ENCODE peak calls at places on chromosomes 13 and 19, in five cellular contexts. R is activated B cell treated with CpG ODN at 0.5 μM for 24 hours, N is osteocyte, T is RPMI7951, E is T-helper 17 cell. I is an unnamed sample.

GRCh38 chr13:110283661-110284516 is 23.1 kb downstream of the COL4A1 start:
- DNase-seq in T (peak; percentile 56), N (peak; percentile 79), R (no peak), E (no peak), I (no peak)

GRCh38 chr19:15062036-15062435 is 12.8 kb downstream of the CASP14 start:
- DNase-seq in E (no peak), N (no peak), T (peak; percentile 34), R (no peak), I (no peak)

GRCh38 chr19:16193466-16193865 is 4.2 kb upstream of the AP1M1 start:
- DNase-seq in T (no peak), E (no peak), N (no peak), R (no peak), I (no peak)

GRCh38 chr13:94201022-94201421 is 278.5 kb downstream of the DCT start:
- DNase-seq in E (no peak), R (no peak), N (no peak), T (no peak), I (no peak)

GRCh38 chr19:30679286-30679685 is 307.1 kb downstream of the ZNF536 start:
- DNase-seq in E (no peak), T (no peak), R (no peak), N (no peak), I (no peak)

GRCh38 chr19:13859361-13859880 is 17.5 kb upstream of the NANOS3 start:
- DNase-seq in T (no peak), E (no peak), R (no peak), N (no peak), I (no peak)

GRCh38 chr19:13923194-13923987 is 14.8 kb downstream of the PODNL1 start:
- DNase-seq in N (no peak), R (no peak), E (no peak), T (no peak), I (no peak)

GRCh38 chr19:39411832-39412099 is 703 bp upstream of the PLEKHG2 start:
- DNase-seq in N (peak; percentile 95), E (peak; percentile 83), T (peak; percentile 89), R (peak; percentile 76), I (no peak)

GRCh38 chr13:43273362-43273761 is 250.0 kb downstream of the DNAJC15 start:
- DNase-seq in R (no peak), T (peak; percentile 75), E (no peak), N (no peak), I (no peak)

GRCh38 chr19:14149509-14149994 is 13.2 kb upstream of the ASF1B start:
- DNase-seq in R (peak; percentile 23), N (no peak), E (peak; percentile 38), T (no peak), I (no peak)

GRCh38 chr19:6233051-6233826 is 46.5 kb downstream of the MLLT1 start:
- DNase-seq in T (no peak), R (no peak), E (no peak), N (no peak), I (no peak)

GRCh38 chr13:22866221-22866620 is 314.6 kb upstream of the SGCG start:
- DNase-seq in E (no peak), N (no peak), R (no peak), T (no peak), I (no peak)

GRCh38 chr13:20623000-20623399 is 56.0 kb downstream of the IFT88 start:
- DNase-seq in R (no peak), T (no peak), E (no peak), N (no peak), I (no peak)

GRCh38 chr19:1189419-1189818 is 15.4 kb upstream of the SBNO2 start:
- DNase-seq in N (no peak), R (no peak), E (no peak), T (no peak), I (no peak)

GRCh38 chr19:54115071-54116063 is at the start of the genes PRPF31 and TFPT:
- DNase-seq in R (peak; percentile 90), T (peak; percentile 99), E (peak; percentile 83), N (peak; percentile 97), I (peak; percentile 96)

GRCh38 chr13:30824651-30825050 is 81.4 kb upstream of the MEDAG start:
- DNase-seq in E (no peak), N (no peak), T (no peak), R (no peak), I (no peak)

GRCh38 chr13:94073006-94073744 is 406.3 kb downstream of the DCT start:
- DNase-seq in T (peak; percentile 50), E (no peak), N (no peak), R (no peak), I (no peak)

GRCh38 chr13:99969934-99970760 is 1.4 kb downstream of the ZIC5 start:
- DNase-seq in N (peak; percentile 88), E (no peak), R (no peak), T (no peak), I (no peak)

GRCh38 chr13:108827637-108828036 is 198.2 kb downstream of the MYO16 start:
- DNase-seq in R (no peak), T (no peak), E (no peak), N (no peak), I (no peak)

GRCh38 chr19:33400856-33401682 is 27.6 kb downstream of the CEBPG start:
- DNase-seq in R (no peak), T (no peak), N (no peak), E (no peak), I (no peak)

GRCh38 chr13:97307882-97308624 is 85.9 kb downstream of the MBNL2 start:
- DNase-seq in E (no peak), T (peak; percentile 85), R (no peak), N (no peak), I (no peak)

GRCh38 chr19:3821156-3821555 is 35.0 kb upstream of the MATK start:
- DNase-seq in N (no peak), E (no peak), R (no peak), T (no peak), I (no peak)

GRCh38 chr13:33383724-33384577 is 98.4 kb upstream of the STARD13 start:
- DNase-seq in E (no peak), R (no peak), T (no peak), N (no peak), I (no peak)

GRCh38 chr19:56765107-56765506 is 75.4 kb downstream of the PEG3 start:
- DNase-seq in E (no peak), R (peak; percentile 23), T (peak; percentile 61), N (no peak), I (no peak)

GRCh38 chr19:8512115-8512967 is 1.6 kb downstream of the ZNF414 start:
- DNase-seq in R (no peak), T (no peak), E (no peak), N (no peak), I (no peak)

GRCh38 chr19:2627319-2627829 is 75.1 kb downstream of the GNG7 start:
- DNase-seq in R (peak; percentile 68), E (no peak), T (peak; percentile 97), N (peak; percentile 89), I (peak; percentile 72)

GRCh38 chr13:72201726-72202125 is 334.7 kb upstream of the DACH1 start:
- DNase-seq in T (no peak), E (no peak), N (no peak), R (no peak), I (no peak)

GRCh38 chr19:52691215-52691610 is 43.6 kb downstream of the ZNF611 start:
- DNase-seq in T (no peak), N (no peak), E (no peak), R (no peak), I (no peak)

GRCh38 chr19:1149259-1150045 is 24.6 kb downstream of the SBNO2 start:
- DNase-seq in R (no peak), N (no peak), T (no peak), E (no peak), I (no peak)

GRCh38 chr19:18401580-18402112 is 4.2 kb upstream of the LRRC25 start:
- DNase-seq in R (peak; percentile 50), E (no peak), T (peak; percentile 50), N (no peak), I (peak; percentile 66)

GRCh38 chr19:37519890-37520289 is 13.2 kb downstream of the ZNF793 start:
- DNase-seq in R (no peak), N (peak; percentile 54), E (no peak), T (peak; percentile 78), I (no peak)

GRCh38 chr13:100394005-100394695 is 194.4 kb downstream of the GGACT start:
- DNase-seq in R (no peak), E (no peak), T (peak; percentile 89), N (no peak), I (peak; percentile 56)

GRCh38 chr19:6076291-6076665 is 34.0 kb downstream of the RFX2 start:
- DNase-seq in E (no peak), T (no peak), N (no peak), R (no peak), I (no peak)

GRCh38 chr13:44300895-44301638 is 72.6 kb upstream of the SERP2 start:
- DNase-seq in R (no peak), N (no peak), T (peak; percentile 94), E (no peak), I (peak; percentile 27)

GRCh38 chr13:26618726-26619125 is 61.2 kb downstream of the WASF3 start:
- DNase-seq in N (no peak), T (peak; percentile 52), R (no peak), E (no peak), I (no peak)

GRCh38 chr13:107200491-107200890 is 632.6 kb upstream of the ARGLU1 start:
- DNase-seq in N (no peak), E (no peak), T (no peak), R (no peak), I (no peak)

GRCh38 chr19:46791944-46792343 is 3.5 kb upstream of the SLC1A5 start:
- DNase-seq in T (peak; percentile 98), E (no peak), N (no peak), R (no peak), I (no peak)

GRCh38 chr13:33307820-33308219 is 22.3 kb upstream of the STARD13 start:
- DNase-seq in N (no peak), E (no peak), R (no peak), T (peak; percentile 49), I (no peak)

GRCh38 chr13:33204130-33204927 is 81.2 kb downstream of the STARD13 start:
- DNase-seq in T (peak; percentile 77), E (no peak), R (no peak), N (no peak), I (peak; percentile 41)

I was measured in GM06990.